ENCODE peak calls at places on chromosomes 12 and 14, in eight cellular contexts. C is activated CD4-positive, alpha-beta T cell treated with anti-CD3 and anti-CD28 coated beads for 24 hours; X is omental fat pad; J is AG10803; W is right atrium auricular region; T is GM04503; D is T follicular helper cell; N is neural progenitor cell. Y is an unnamed sample.

GRCh38 chr14:45156067-45156466 is 20.3 kb downstream of the FANCM start:
- DNase-seq in J (no peak), W (no peak), N (no peak), D (no peak), C (no peak), T (no peak), X (no peak), Y (no peak)

GRCh38 chr12:32100888-32101287 is 5.8 kb upstream of the BICD1 start:
- DNase-seq in T (no peak), X (no peak), D (no peak), J (no peak), C (no peak), N (no peak), W (no peak), Y (no peak)

GRCh38 chr12:120332523-120332922 is 4.9 kb upstream of the PLA2G1B start:
- DNase-seq in D (no peak), C (no peak), N (no peak), J (no peak), T (no peak), X (no peak), W (no peak), Y (no peak)

GRCh38 chr12:124923906-124924734 is 9.7 kb upstream of the UBC start:
- DNase-seq in T (peak), N (peak), X (no peak), W (no peak), C (no peak), D (no peak), J (peak), Y (no peak)

GRCh38 chr12:2959508-2960431 is 573 bp downstream of the TEAD4 start:
- DNase-seq in D (no peak), W (no peak), J (peak), N (peak), T (no peak), C (no peak), X (no peak), Y (no peak)

GRCh38 chr14:37585101-37585479 is 10.0 kb downstream of the FOXA1 start:
- DNase-seq in X (no peak), N (peak), J (no peak), D (no peak), C (no peak), W (no peak), T (no peak), Y (no peak)

GRCh38 chr14:72864712-72865365 is 29.1 kb downstream of the DPF3 start:
- DNase-seq in C (no peak), W (no peak), T (no peak), J (no peak), N (no peak), X (no peak), D (no peak), Y (no peak)

GRCh38 chr14:104546021-104546491 is 33.5 kb upstream of the C14orf180 start:
- DNase-seq in N (no peak), T (no peak), D (no peak), C (no peak), J (no peak), W (no peak), X (no peak), Y (no peak)

GRCh38 chr12:32566663-32567634 is 112.2 kb upstream of the DNM1L start:
- DNase-seq in X (no peak), W (no peak), D (no peak), T (no peak), J (no peak), C (no peak), N (no peak), Y (peak)

GRCh38 chr14:97791906-97792305 is 994.7 kb downstream of the VRK1 start:
- DNase-seq in N (no peak), J (no peak), T (no peak), X (no peak), W (no peak), C (no peak), D (no peak), Y (no peak)

GRCh38 chr12:685388-685787 is 22.1 kb upstream of the NINJ2 start:
- DNase-seq in D (peak), T (no peak), X (no peak), J (no peak), C (peak), W (no peak), N (no peak), Y (no peak)

GRCh38 chr14:66359500-66359899 is 126.7 kb upstream of the CCDC196 start:
- DNase-seq in D (no peak), T (peak), J (peak), C (no peak), W (no peak), N (peak), X (no peak), Y (peak)

GRCh38 chr14:37864861-37865718 is 269.7 kb downstream of the TTC6 start:
- DNase-seq in D (no peak), W (no peak), T (peak), C (no peak), X (no peak), J (peak), N (no peak), Y (no peak)

Y was measured in erythroblast.